ENCODE peak calls at places on chromosomes 2 and 18, in eight cellular contexts. D, V, Y, P, I, E, W and N are unnamed samples.

GRCh38 chr2:65991332-65991731 is 443.6 kb upstream of the MEIS1 start:
- DNase-seq in P (no peak), I (no peak), D (no peak), E (no peak), W (no peak), Y (no peak), V (no peak), N (no peak)

GRCh38 chr2:183248866-183249567 is 124.8 kb downstream of the NUP35 start:
- DNase-seq in P (peak; percentile 33), V (no peak), W (peak; percentile 54), Y (peak; percentile 24), D (no peak), I (peak; percentile 8), E (peak; percentile 42), N (no peak)

GRCh38 chr2:178870703-178871102 is 63.5 kb upstream of the TTN start:
- DNase-seq in Y (no peak), I (peak; percentile 34), P (peak; percentile 31), D (no peak), W (peak; percentile 53), V (no peak), E (peak; percentile 74), N (no peak)

GRCh38 chr2:7744827-7745226 is 827.6 kb downstream of the RNF144A start:
- DNase-seq in E (peak; percentile 46), D (no peak), I (peak; percentile 3), W (no peak), P (no peak), Y (no peak), V (no peak), N (no peak)

GRCh38 chr2:227509824-227510619 is 38.1 kb downstream of the AGFG1 start:
- DNase-seq in E (peak; percentile 90), D (no peak), V (no peak), Y (no peak), I (peak; percentile 36), W (peak; percentile 31), P (peak; percentile 38), N (no peak)

GRCh38 chr2:18623782-18624181 is 34.4 kb upstream of the NT5C1B start:
- DNase-seq in P (peak; percentile 67), D (no peak), Y (no peak), I (peak; percentile 60), E (peak; percentile 84), V (no peak), W (peak; percentile 67), N (no peak)

GRCh38 chr18:64037812-64038414 is 68.0 kb downstream of the SERPINB8 start:
- DNase-seq in W (peak; percentile 36), D (no peak), E (peak; percentile 3), I (peak; percentile 1), P (peak; percentile 22), Y (peak; percentile 38), V (no peak), N (no peak)

GRCh38 chr2:196335238-196335637 is 163.9 kb upstream of the STK17B start:
- DNase-seq in V (no peak), W (peak; percentile 64), E (no peak), I (peak; percentile 87), D (no peak), P (peak; percentile 72), Y (no peak), N (no peak)

GRCh38 chr2:13050764-13051163 is 334.0 kb downstream of the TRIB2 start:
- DNase-seq in I (no peak), P (peak; percentile 31), Y (no peak), E (no peak), W (peak; percentile 46), V (no peak), D (no peak), N (no peak)

GRCh38 chr2:10688921-10689807 is 611 bp downstream of the NOL10 start:
- DNase-seq in P (peak; percentile 35), E (peak; percentile 19), Y (peak; percentile 26), V (peak; percentile 47), W (peak; percentile 1), D (no peak), I (peak; percentile 8), N (no peak)

GRCh38 chr2:1778566-1778965 is 34.3 kb upstream of the PXDN start:
- DNase-seq in E (no peak), V (no peak), W (no peak), Y (no peak), P (no peak), I (no peak), D (no peak), N (no peak)

GRCh38 chr2:105397959-105398521 is 811 bp downstream of the FHL2 start:
- DNase-seq in W (peak; percentile 50), D (no peak), V (no peak), I (no peak), Y (peak; percentile 36), P (peak; percentile 45), E (no peak), N (no peak)

GRCh38 chr18:43665239-43665788 is 388.0 kb upstream of the SYT4 start:
- DNase-seq in W (peak; percentile 83), P (peak; percentile 87), I (peak; percentile 89), E (peak; percentile 81), D (no peak), V (no peak), Y (no peak), N (no peak)

GRCh38 chr2:21972580-21972979 is 848.8 kb downstream of the TDRD15 start:
- DNase-seq in W (no peak), V (no peak), E (no peak), Y (no peak), I (no peak), D (no peak), P (no peak), N (no peak)

GRCh38 chr2:21966139-21966538 is 842.4 kb downstream of the TDRD15 start:
- DNase-seq in E (no peak), P (no peak), V (no peak), D (no peak), Y (no peak), W (peak; percentile 23), I (no peak), N (no peak)

GRCh38 chr2:21970971-21971370 is 847.2 kb downstream of the TDRD15 start:
- DNase-seq in Y (no peak), E (no peak), D (no peak), V (no peak), P (no peak), I (no peak), W (no peak), N (no peak)
- TF ChIP-seq CTCF in Y (no peak), E (no peak), D (no peak), V (no peak), P (no peak), I (no peak), W (no peak), N (no peak)

GRCh38 chr2:98027955-98028593 is 32.3 kb upstream of the TMEM131 start:
- DNase-seq in E (no peak), Y (no peak), W (peak; percentile 53), V (no peak), D (no peak), I (peak; percentile 83), P (peak; percentile 61), N (no peak)

GRCh38 chr2:98026292-98026691 is 30.5 kb upstream of the TMEM131 start:
- DNase-seq in W (no peak), I (no peak), V (no peak), Y (no peak), E (no peak), D (no peak), P (peak; percentile 3), N (no peak)

GRCh38 chr2:98027535-98027934 is 31.8 kb upstream of the TMEM131 start:
- DNase-seq in D (no peak), E (no peak), I (no peak), P (no peak), Y (peak; percentile 44), V (no peak), W (no peak), N (no peak)

GRCh38 chr2:98026927-98027522 is 31.3 kb upstream of the TMEM131 start:
- DNase-seq in W (no peak), E (no peak), P (no peak), V (no peak), I (no peak), D (no peak), Y (peak; percentile 79), N (no peak)

GRCh38 chr2:98025481-98026037 is 29.8 kb upstream of the TMEM131 start:
- DNase-seq in P (no peak), Y (no peak), V (no peak), E (no peak), D (no peak), I (no peak), W (no peak), N (no peak)
- TF ChIP-seq CTCF in P (no peak), Y (no peak), V (no peak), E (peak; percentile 23), D (no peak), I (no peak), W (no peak), N (no peak)

DNA sequence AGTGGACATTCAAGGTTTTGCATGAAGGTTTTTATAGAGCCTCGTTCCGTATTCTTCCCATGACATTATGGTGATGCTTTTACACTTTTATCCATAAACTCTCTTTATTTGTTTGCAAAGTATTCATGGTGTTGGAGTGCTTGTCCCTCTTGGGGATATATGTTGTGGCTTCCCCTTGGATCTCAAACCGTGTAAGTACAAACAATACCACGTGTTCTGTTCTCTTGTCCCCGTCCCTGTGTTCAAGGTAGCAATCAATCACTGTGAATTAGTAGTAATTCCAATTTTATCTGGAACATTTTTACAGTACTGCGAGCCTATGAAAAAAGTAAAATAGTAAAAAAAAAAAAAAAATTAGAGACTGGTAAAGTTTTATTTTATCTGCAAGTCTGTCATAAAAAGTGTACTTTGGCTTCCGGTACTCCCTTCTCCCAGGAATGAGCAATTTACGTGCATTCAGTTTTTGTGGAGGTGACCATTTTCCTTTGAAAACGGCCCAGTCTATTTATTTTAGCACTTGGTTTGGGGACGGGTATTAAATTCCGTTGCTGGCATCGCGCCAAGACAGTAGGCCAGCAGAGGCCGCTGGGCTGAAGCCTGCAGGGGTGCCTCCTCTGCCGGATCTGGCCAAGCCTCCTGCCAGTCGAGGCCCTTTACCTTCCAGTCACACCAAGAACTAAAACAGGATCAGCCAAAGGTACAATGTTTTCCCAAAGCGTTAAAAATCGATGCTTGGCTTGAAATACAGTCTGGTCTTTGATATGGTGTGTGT is 175.7 kb downstream of the SOCS6 start:
- DNase-seq in I (peak; percentile 59), P (peak; percentile 52), E (peak; percentile 40), Y (peak; percentile 24), D (peak; percentile 65), V (peak; percentile 84), W (peak; percentile 73), N (peak; percentile 77)
- TF ChIP-seq CTCF in I (peak; percentile 15), P (peak; percentile 49), E (peak; percentile 42), Y (peak; percentile 15), D (no peak), V (peak; percentile 16), W (peak; percentile 44), N (no peak)

DNA sequence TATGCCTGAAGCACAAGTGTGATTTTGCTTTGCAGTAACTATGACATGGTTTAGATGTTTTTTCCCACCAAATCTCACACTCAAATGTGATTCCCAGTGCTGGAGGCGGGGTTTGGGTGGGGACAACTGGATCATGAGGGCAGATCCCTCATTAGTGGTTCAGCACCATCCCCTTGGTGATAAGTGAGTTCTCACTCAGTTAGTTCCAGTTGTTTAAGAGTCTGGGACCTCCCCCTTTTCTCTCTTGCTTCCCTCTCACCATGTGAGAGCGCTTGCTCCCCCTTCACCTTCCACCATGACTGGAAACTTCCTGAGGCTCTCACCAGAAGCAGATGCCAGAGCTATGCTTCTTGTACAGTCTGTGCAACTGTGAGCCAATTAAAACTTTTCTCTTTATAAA is 102.9 kb downstream of the NBAS start:
- DNase-seq in W (no peak), P (no peak), Y (no peak), I (no peak), D (no peak), V (no peak), E (no peak), N (no peak)
- TF ChIP-seq CTCF in W (no peak), P (no peak), Y (no peak), I (no peak), D (no peak), V (no peak), E (no peak), N (no peak)